ENCODE peak calls at places on chromosomes 3 and 15, in seven cellular contexts. S is HCT116, N is K562, H is HepG2, J is GM12878, O is SK-N-SH, B is H1. R is an unnamed sample.

GRCh38 chr3:53624467-53624866 is 130.1 kb downstream of the CACNA1D start:
- DNase-seq in O (no peak), S (no peak), J (no peak), H (no peak), N (no peak), B (no peak), R (no peak)

GRCh38 chr15:90836296-90836871 is 32.0 kb upstream of the FURIN start:
- DNase-seq in J (no peak), H (peak; percentile 53), B (no peak), N (peak; percentile 66), S (no peak), O (no peak), R (no peak)

GRCh38 chr15:90106522-90107117 is 4.4 kb upstream of the IDH2 start:
- DNase-seq in N (no peak), H (no peak), O (peak; percentile 71), B (no peak), S (no peak), J (no peak), R (peak; percentile 64)

GRCh38 chr15:78808550-78808949 is 2.7 kb downstream of the ADAMTS7 start:
- DNase-seq in H (peak; percentile 39), S (peak; percentile 34), B (no peak), N (peak; percentile 56), J (no peak), O (peak; percentile 60), R (no peak)

GRCh38 chr3:66722675-66723074 is 221.9 kb upstream of the LRIG1 start:
- DNase-seq in J (no peak), B (no peak), N (no peak), H (no peak), O (no peak), S (no peak), R (no peak)

GRCh38 chr3:185319801-185320200 is 43.1 kb upstream of the MAP3K13 start:
- DNase-seq in O (no peak), B (no peak), N (no peak), S (no peak), H (no peak), J (no peak), R (no peak)

GRCh38 chr3:46999516-47000197 is 20.2 kb downstream of the NBEAL2 start:
- DNase-seq in O (peak; percentile 27), B (no peak), N (no peak), J (no peak), S (no peak), H (no peak), R (no peak)

GRCh38 chr15:47959617-47960398 is 161.0 kb upstream of the SLC24A5 start:
- DNase-seq in H (no peak), S (no peak), B (no peak), O (no peak), N (no peak), J (peak; percentile 13), R (no peak)

GRCh38 chr3:21645121-21645897 is 105.7 kb downstream of the ZNF385D start:
- DNase-seq in O (peak; percentile 5), J (no peak), N (peak; percentile 12), H (no peak), S (no peak), B (no peak), R (no peak)

GRCh38 chr3:114586119-114586518 is 292.3 kb downstream of the TIGIT start:
- DNase-seq in O (no peak), N (no peak), J (no peak), H (peak; percentile 9), S (peak; percentile 33), B (no peak), R (no peak)

DNA sequence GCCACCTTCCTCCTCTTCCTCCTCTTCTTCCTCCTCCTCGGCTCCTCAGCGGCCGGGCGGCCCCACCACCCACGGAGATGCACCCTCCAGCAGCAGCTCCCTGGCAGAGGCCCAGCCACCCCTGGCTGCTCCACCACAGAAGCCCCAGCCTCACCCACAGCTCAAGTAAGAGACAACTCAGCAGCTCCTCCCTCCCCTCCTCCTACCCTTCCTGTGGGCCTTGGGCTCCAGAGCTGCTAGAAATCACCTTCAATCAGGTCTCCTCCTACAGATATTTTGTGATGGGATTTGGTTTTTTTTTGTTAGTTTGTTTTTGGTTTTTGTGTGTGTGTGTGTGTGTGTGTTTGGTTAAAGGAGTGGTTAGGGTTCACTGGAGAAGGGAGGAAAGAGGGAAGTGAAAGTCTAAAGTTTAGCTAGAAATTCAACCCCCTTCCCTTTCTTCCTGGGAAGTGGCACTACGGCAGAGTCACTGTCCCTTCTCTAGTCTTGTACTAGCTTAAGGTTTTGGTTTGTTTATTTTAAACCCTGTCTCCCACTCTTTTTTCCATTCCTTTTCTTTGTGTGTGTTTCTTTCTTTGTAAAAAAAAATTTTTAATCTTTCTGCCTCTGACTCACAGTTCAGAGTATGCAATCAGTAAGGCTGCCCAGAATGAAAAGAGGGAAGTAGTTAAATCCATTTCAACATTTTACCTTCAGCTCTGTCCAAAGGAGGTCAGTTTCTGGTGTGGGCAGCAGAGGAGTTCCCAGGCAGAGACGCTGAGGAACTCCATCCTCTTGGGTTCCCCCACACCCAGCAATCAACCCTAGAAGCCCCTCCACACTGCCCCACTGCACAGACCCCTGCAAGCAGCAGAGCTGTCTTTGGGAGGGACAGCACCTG is 29.0 kb upstream of the TIMP4 start:
- DNase-seq in O (no peak), J (peak; percentile 61), N (no peak), S (no peak), H (no peak), B (no peak), R (no peak)
- TF ChIP-seq JUND in O (peak; percentile 25), J (no peak), N (no peak), S (no peak), H (no peak), B (no peak), R (no peak)

DNA sequence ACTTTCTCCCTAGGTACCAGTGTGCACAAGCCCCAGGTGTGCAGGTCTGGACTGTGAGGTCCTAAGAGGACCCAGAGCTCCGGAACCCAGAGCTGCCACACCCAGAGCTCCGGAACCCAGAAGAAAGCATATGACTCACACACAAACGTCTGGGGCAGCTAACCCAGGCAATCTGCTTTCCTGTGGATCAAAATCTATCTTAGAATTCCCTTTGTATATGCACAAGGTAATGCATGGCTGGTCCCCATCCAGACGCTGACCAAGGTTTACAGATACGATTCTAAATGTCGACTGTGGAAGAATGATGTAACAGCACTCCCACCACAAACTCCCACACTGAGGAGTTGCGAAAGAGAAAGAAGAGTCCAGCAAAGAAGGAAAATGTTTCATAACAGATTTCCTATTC is 15.7 kb downstream of the KCNMB2 start:
- DNase-seq in J (no peak), B (no peak), N (no peak), O (no peak), H (no peak), S (no peak), R (no peak)
- TF ChIP-seq JUND in J (no peak), B (no peak), N (no peak), O (no peak), H (no peak), S (no peak), R (no peak)

GRCh38 chr15:83983634-83984458 is 251.7 kb upstream of the GOLGA6L4 start:
- DNase-seq in N (no peak), J (no peak), O (no peak), B (no peak), S (no peak), H (no peak), R (no peak)
- TF ChIP-seq JUND in N (no peak), J (no peak), O (no peak), B (no peak), S (no peak), H (no peak), R (no peak)

GRCh38 chr15:68789041-68789920 is 31.4 kb downstream of the ANP32A start:
- DNase-seq in O (no peak), J (no peak), H (no peak), S (no peak), B (no peak), N (no peak), R (no peak)

GRCh38 chr15:68787609-68788264 is 33.0 kb downstream of the ANP32A start:
- DNase-seq in S (no peak), B (no peak), J (no peak), H (no peak), N (no peak), O (no peak), R (peak; percentile 23)

GRCh38 chr15:68788265-68788624 is 32.5 kb downstream of the ANP32A start:
- DNase-seq in O (no peak), B (no peak), H (no peak), J (no peak), S (no peak), N (no peak), R (no peak)

GRCh38 chr15:68784206-68784605 is 36.5 kb downstream of the ANP32A start:
- DNase-seq in S (no peak), N (no peak), O (no peak), B (no peak), J (no peak), H (no peak), R (no peak)

GRCh38 chr15:68786753-68787152 is 33.9 kb downstream of the ANP32A start:
- DNase-seq in H (no peak), S (no peak), B (no peak), J (no peak), O (no peak), N (no peak), R (no peak)
- TF ChIP-seq JUND in H (no peak), S (no peak), B (no peak), J (no peak), O (no peak), N (no peak), R (no peak)

GRCh38 chr3:13009946-13010315 is 63.3 kb downstream of the IQSEC1 start:
- DNase-seq in N (no peak), H (no peak), O (no peak), J (no peak), B (no peak), S (no peak), R (no peak)

GRCh38 chr3:13010770-13011169 is 62.5 kb downstream of the IQSEC1 start:
- DNase-seq in O (no peak), H (no peak), S (no peak), B (no peak), N (no peak), J (no peak), R (no peak)

GRCh38 chr3:13012228-13012691 is 61.0 kb downstream of the IQSEC1 start:
- DNase-seq in B (no peak), J (peak; percentile 84), N (no peak), S (no peak), O (no peak), H (no peak), R (no peak)

GRCh38 chr3:13013151-13013561 is 60.1 kb downstream of the IQSEC1 start:
- DNase-seq in B (no peak), O (no peak), N (peak; percentile 70), S (no peak), J (no peak), H (no peak), R (no peak)

GRCh38 chr3:13011369-13012227 is 61.6 kb downstream of the IQSEC1 start:
- DNase-seq in J (peak; percentile 92), O (no peak), N (peak; percentile 51), H (peak; percentile 32), B (no peak), S (no peak), R (peak; percentile 59)
- TF ChIP-seq JUND in J (no peak), O (no peak), N (no peak), H (no peak), B (no peak), S (no peak), R (no peak)

DNA sequence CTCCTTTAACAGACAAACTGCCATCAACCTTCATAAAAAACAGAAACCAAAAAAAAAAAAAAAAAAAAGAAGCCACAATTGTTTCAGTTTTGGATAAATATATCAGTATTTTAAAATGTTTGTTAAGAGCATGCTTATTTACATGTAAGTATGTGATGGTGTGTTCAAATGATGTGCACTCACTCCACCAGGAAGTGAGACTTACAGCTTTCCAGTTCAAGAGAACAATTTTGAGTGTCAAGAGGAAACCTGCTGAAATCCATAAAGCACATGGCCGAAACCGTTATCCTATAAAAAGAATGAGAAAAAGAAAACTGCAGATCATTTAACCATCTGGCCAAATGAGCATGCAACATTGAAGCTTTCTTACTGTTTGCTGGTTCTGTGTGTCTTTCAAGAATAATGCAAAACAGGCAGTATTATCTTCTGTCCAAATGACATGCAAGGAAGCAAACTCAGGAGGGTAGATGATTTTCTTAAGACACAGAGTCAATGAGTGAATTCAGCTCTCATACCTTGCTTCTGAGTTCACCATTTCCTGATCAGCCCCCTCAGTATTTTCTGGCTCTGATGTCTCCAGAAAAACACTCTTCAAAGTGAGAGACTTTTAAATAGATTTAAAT is 26.3 kb downstream of the GABRR3 start:
- DNase-seq in H (no peak), O (no peak), B (no peak), S (no peak), J (no peak), N (no peak), R (no peak)
- TF ChIP-seq JUND in H (no peak), O (no peak), B (no peak), S (no peak), J (no peak), N (no peak), R (no peak)

R was measured in T47D.